ENCODE peak calls at places on chromosomes 13 and 19, in four cellular contexts. V is K562, F is GM12878, C is SK-N-SH. K is an unnamed sample.

GRCh38 chr19:1324792-1325567 is 39.3 kb downstream of the EFNA2 start:
- DNase-seq in V (peak), F (no peak), C (peak), K (peak)

GRCh38 chr19:51837145-51837544 is 42.2 kb downstream of the FPR3 start:
- DNase-seq in V (peak), F (no peak), C (no peak), K (no peak)

GRCh38 chr13:101569807-101570206 is 117.3 kb downstream of the ITGBL1 start:
- DNase-seq in V (no peak), F (no peak), C (no peak), K (no peak)

GRCh38 chr19:2721570-2722540 is 683 bp upstream of the DIRAS1 start:
- DNase-seq in V (no peak), F (no peak), C (peak), K (no peak)

GRCh38 chr13:97243915-97244820 is 22.0 kb downstream of the MBNL2 start:
- DNase-seq in V (no peak), F (no peak), C (no peak), K (no peak)

GRCh38 chr13:35648109-35648508 is 171.6 kb upstream of the MAB21L1 start:
- DNase-seq in V (no peak), F (no peak), C (no peak), K (no peak)

GRCh38 chr19:12202250-12202649 is 39.4 kb downstream of the ZNF136 start:
- DNase-seq in V (no peak), F (no peak), C (no peak), K (peak)

GRCh38 chr19:7962644-7963268 is 19.3 kb upstream of the TIMM44 start:
- DNase-seq in V (no peak), F (no peak), C (no peak), K (no peak)

GRCh38 chr19:47507031-47507430 is 7.8 kb downstream of the NAPA start:
- DNase-seq in V (no peak), F (no peak), C (no peak), K (peak)

GRCh38 chr19:9061879-9062278 is 25.0 kb upstream of the OR1M1 start:
- DNase-seq in V (no peak), F (no peak), C (no peak), K (no peak)

GRCh38 chr13:30345426-30346100 is 38.2 kb upstream of the KATNAL1 start:
- DNase-seq in V (no peak), F (no peak), C (no peak), K (no peak)

GRCh38 chr19:55600336-55601028 is 394 bp downstream of the ZNF524 start:
- DNase-seq in V (peak), F (no peak), C (peak), K (no peak)

GRCh38 chr19:45401815-45402468 is 2.9 kb downstream of the PPP1R13L start:
- DNase-seq in V (no peak), F (no peak), C (no peak), K (no peak)

GRCh38 chr19:33226550-33227241 is 1.0 kb upstream of the SLC7A10 start:
- DNase-seq in V (no peak), F (no peak), C (peak), K (peak)

GRCh38 chr19:2627855-2628254 is 74.6 kb downstream of the GNG7 start:
- DNase-seq in V (no peak), F (no peak), C (no peak), K (no peak)

GRCh38 chr13:102907886-102908515 is 62.2 kb downstream of the ERCC5 start:
- DNase-seq in V (no peak), F (no peak), C (no peak), K (no peak)

GRCh38 chr19:1650627-1651009 is 1.8 kb downstream of the TCF3 start:
- DNase-seq in V (peak), F (no peak), C (peak), K (no peak)

GRCh38 chr13:93716623-93717022 is 490.0 kb downstream of the GPC6 start:
- DNase-seq in V (no peak), F (no peak), C (no peak), K (no peak)

GRCh38 chr19:42184401-42184861 is 33.0 kb downstream of the DEDD2 start:
- DNase-seq in V (peak), F (no peak), C (peak), K (peak)
- TF ChIP-seq JUND in V (peak), F (no peak), C (no peak), K (no peak)

GRCh38 chr13:98918771-98919170 is 59.1 kb downstream of the DOCK9 start:
- DNase-seq in V (no peak), F (no peak), C (no peak), K (no peak)

GRCh38 chr13:98922306-98922705 is 55.6 kb downstream of the DOCK9 start:
- DNase-seq in V (no peak), F (no peak), C (no peak), K (no peak)

GRCh38 chr13:98921015-98921414 is 56.8 kb downstream of the DOCK9 start:
- DNase-seq in V (no peak), F (no peak), C (no peak), K (no peak)

GRCh38 chr13:98921786-98922185 is 56.1 kb downstream of the DOCK9 start:
- DNase-seq in V (no peak), F (no peak), C (no peak), K (no peak)

DNA sequence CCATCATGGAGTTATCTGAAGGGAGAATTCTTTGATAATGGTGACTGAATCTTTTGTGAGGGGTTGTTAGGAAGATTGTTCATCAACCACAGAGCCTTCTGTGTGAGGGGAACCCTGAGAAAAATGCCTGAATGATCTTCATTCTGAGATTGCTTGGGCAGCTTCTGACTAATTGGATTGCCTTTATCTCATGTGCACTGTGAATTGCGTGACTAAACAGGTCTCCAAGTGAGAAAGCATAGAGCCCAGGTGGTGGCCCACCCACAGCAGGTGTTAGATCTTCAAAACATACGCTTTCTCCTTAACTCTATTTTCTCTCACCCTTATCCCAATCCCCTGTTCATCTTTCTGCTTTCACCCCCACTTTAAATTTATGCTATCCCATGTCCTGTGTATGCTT is 58.3 kb downstream of the DOCK9 start:
- DNase-seq in V (no peak), F (no peak), C (no peak), K (no peak)
- TF ChIP-seq JUND in V (no peak), F (no peak), C (no peak), K (no peak)

GRCh38 chr13:76890036-76890435 is 3.8 kb upstream of the KCTD12 start:
- DNase-seq in V (no peak), F (no peak), C (no peak), K (no peak)
- TF ChIP-seq JUND in V (no peak), F (no peak), C (no peak), K (no peak)

DNA sequence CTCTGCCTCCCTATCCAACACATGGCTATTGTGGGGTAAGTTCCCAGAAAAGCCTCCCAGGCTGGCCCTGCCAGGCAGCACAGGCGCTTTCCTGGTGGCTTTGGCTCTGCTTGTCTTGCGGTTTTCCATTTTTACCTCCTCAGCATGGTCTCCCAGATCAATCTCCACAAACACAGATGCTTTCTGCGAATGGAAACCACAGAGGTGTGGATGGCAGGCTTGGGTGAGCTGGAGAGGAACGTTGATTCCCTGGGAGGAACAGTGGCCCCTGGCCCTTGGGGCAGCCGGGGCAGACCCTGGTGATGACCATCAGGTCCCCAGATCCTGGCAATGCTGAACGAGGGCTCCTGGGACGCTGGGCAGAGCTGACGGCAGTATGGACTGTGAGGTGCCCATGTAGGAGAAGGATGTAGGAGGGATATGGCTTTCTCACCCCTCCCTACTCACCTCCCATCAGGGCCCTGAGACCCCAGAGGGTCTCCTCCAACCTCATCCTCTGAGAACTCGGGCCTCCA is 6.6 kb downstream of the C13orf46 start:
- DNase-seq in V (no peak), F (no peak), C (no peak), K (no peak)
- TF ChIP-seq JUND in V (no peak), F (no peak), C (no peak), K (no peak)

GRCh38 chr19:5931251-5931650 is 17.2 kb downstream of the CAPS start:
- DNase-seq in V (no peak), F (no peak), C (no peak), K (no peak)

GRCh38 chr19:5932146-5932545 is 18.1 kb downstream of the CAPS start:
- DNase-seq in V (no peak), F (no peak), C (no peak), K (no peak)

GRCh38 chr19:5927439-5927821 is 13.4 kb downstream of the CAPS start:
- DNase-seq in V (no peak), F (peak), C (no peak), K (no peak)

GRCh38 chr19:5929179-5929578 is 15.1 kb downstream of the CAPS start:
- DNase-seq in V (no peak), F (no peak), C (no peak), K (no peak)

GRCh38 chr19:5929646-5930045 is 15.6 kb downstream of the CAPS start:
- DNase-seq in V (peak), F (no peak), C (no peak), K (no peak)
- TF ChIP-seq JUND in V (no peak), F (no peak), C (no peak), K (no peak)

GRCh38 chr19:39004403-39004802 is 27.9 kb downstream of the FBXO27 start:
- DNase-seq in V (no peak), F (no peak), C (no peak), K (no peak)

GRCh38 chr19:39007096-39007495 is 25.3 kb downstream of the FBXO27 start:
- DNase-seq in V (no peak), F (no peak), C (no peak), K (no peak)

GRCh38 chr19:39001016-39001415 is 25.5 kb upstream of the FBXO17 start:
- DNase-seq in V (no peak), F (no peak), C (no peak), K (no peak)

GRCh38 chr19:39008137-39008536 is 24.2 kb downstream of the FBXO27 start:
- DNase-seq in V (no peak), F (no peak), C (no peak), K (no peak)

GRCh38 chr19:39003188-39003587 is 27.6 kb upstream of the FBXO17 start:
- DNase-seq in V (no peak), F (no peak), C (no peak), K (no peak)
- TF ChIP-seq JUND in V (no peak), F (no peak), C (no peak), K (no peak)